ENCODE peak calls at places on chromosome 4, in five cellular contexts. A is sciatic nerve; I is effector memory CD4-positive, alpha-beta T cell; T is NB4; C is activated CD4-positive, alpha-beta T cell treated with anti-CD3 and anti-CD28 coated beads for 24 hours. F is an unnamed sample.
A peak's percentile ranks its signal among the peaks of the same experiment; 100 is the strongest.

GRCh38 chr4:86675548-86675947 is 81.4 kb downstream of the PTPN13 start:
- DNase-seq in A (no peak), I (no peak), T (no peak), C (no peak), F (no peak)

GRCh38 chr4:177855543-177856197 is 413.4 kb upstream of the AGA start:
- DNase-seq in A (no peak), I (no peak), T (no peak), C (no peak), F (no peak)

GRCh38 chr4:142155347-142155746 is 519.0 kb downstream of the IL15 start:
- DNase-seq in A (no peak), I (no peak), T (no peak), C (no peak), F (no peak)

GRCh38 chr4:4260185-4260751 is 12.2 kb upstream of the TMEM128 start:
- DNase-seq in A (no peak), I (no peak), T (peak; percentile 77), C (no peak), F (no peak)

GRCh38 chr4:102537280-102537679 is 36.1 kb downstream of the NFKB1 start:
- DNase-seq in A (no peak), I (no peak), T (no peak), C (no peak), F (no peak)

GRCh38 chr4:144831971-144832370 is 186.0 kb downstream of the HHIP start:
- DNase-seq in A (no peak), I (no peak), T (no peak), C (no peak), F (no peak)

GRCh38 chr4:19133315-19133714 is 1111.8 kb upstream of the LCORL start:
- DNase-seq in A (no peak), I (no peak), T (no peak), C (no peak), F (no peak)

GRCh38 chr4:148112231-148112982 is 329.8 kb downstream of the NR3C2 start:
- DNase-seq in A (no peak), I (no peak), T (no peak), C (no peak), F (no peak)

GRCh38 chr4:13611283-13611842 is 16.2 kb downstream of the BOD1L1 start:
- DNase-seq in A (no peak), I (no peak), T (no peak), C (no peak), F (no peak)

GRCh38 chr4:65954416-65954815 is 284.1 kb upstream of the EPHA5 start:
- DNase-seq in A (no peak), I (no peak), T (no peak), C (no peak), F (no peak)

GRCh38 chr4:120432451-120432850 is 365.8 kb upstream of the MAD2L1 start:
- DNase-seq in A (no peak), I (no peak), T (no peak), C (no peak), F (no peak)

GRCh38 chr4:151013491-151013890 is 1.6 kb downstream of the LRBA start:
- DNase-seq in A (no peak), I (no peak), T (no peak), C (no peak), F (no peak)

GRCh38 chr4:94588900-94589693 is 137.4 kb downstream of the PDLIM5 start:
- DNase-seq in A (no peak), I (no peak), T (no peak), C (no peak), F (no peak)

GRCh38 chr4:174217273-174218126 is 66.0 kb downstream of the FBXO8 start:
- DNase-seq in A (peak; percentile 60), I (no peak), T (peak; percentile 39), C (no peak), F (no peak)

GRCh38 chr4:181293541-181293940 is 949.7 kb upstream of the TENM3 start:
- DNase-seq in A (no peak), I (no peak), T (no peak), C (no peak), F (no peak)

GRCh38 chr4:517806-518070 is 18.7 kb downstream of the PIGG start:
- DNase-seq in A (no peak), I (no peak), T (no peak), C (no peak), F (no peak)

GRCh38 chr4:153045111-153045982 is 109.2 kb downstream of the FHDC1 start:
- DNase-seq in A (no peak), I (no peak), T (peak; percentile 23), C (no peak), F (no peak)

GRCh38 chr4:20433101-20433705 is 181.5 kb downstream of the SLIT2 start:
- DNase-seq in A (no peak), I (no peak), T (no peak), C (no peak), F (no peak)

GRCh38 chr4:41611881-41612871 is 74.2 kb downstream of the LIMCH1 start:
- DNase-seq in A (peak; percentile 75), I (no peak), T (no peak), C (no peak), F (no peak)

GRCh38 chr4:151563194-151563593 is 154.2 kb downstream of the FHIP1A start:
- DNase-seq in A (no peak), I (no peak), T (no peak), C (no peak), F (no peak)

GRCh38 chr4:55396305-55397023 is 707 bp downstream of the TMEM165 start:
- DNase-seq in A (peak; percentile 74), I (peak; percentile 1), T (peak; percentile 71), C (no peak), F (no peak)

GRCh38 chr4:16692021-16692420 is 206.4 kb downstream of the LDB2 start:
- DNase-seq in A (no peak), I (no peak), T (no peak), C (no peak), F (no peak)

F was measured in omental fat pad.